ENCODE peak calls at places on chromosomes 1 and 21, in five cellular contexts. Z, U, N, J and F are unnamed samples.
A peak's percentile ranks its signal among the peaks of the same experiment; 100 is the strongest.

GRCh38 chr1:180131510-180131909 is 23.2 kb upstream of the QSOX1 start:
- DNase-seq in N (peak; percentile 95), U (peak; percentile 14), Z (no peak), J (no peak), F (no peak)

GRCh38 chr1:64848136-64848535 is 103.3 kb downstream of the RAVER2 start:
- DNase-seq in N (no peak), Z (no peak), U (no peak), J (no peak), F (no peak)

GRCh38 chr1:166839600-166840308 is 479 bp downstream of the POGK start:
- DNase-seq in U (peak; percentile 54), N (peak; percentile 24), Z (peak; percentile 60), J (peak; percentile 61), F (peak; percentile 87)

GRCh38 chr1:245197911-245198379 is 43.2 kb downstream of the KIF26B start:
- DNase-seq in J (no peak), N (no peak), Z (no peak), U (no peak), F (no peak)

GRCh38 chr1:56584910-56585528 is 5.7 kb upstream of the PLPP3 start:
- DNase-seq in J (no peak), Z (no peak), N (no peak), U (peak; percentile 16), F (no peak)

GRCh38 chr1:207711285-207711684 is 40.6 kb upstream of the CD46 start:
- DNase-seq in Z (no peak), J (no peak), U (peak; percentile 35), N (no peak), F (no peak)

GRCh38 chr1:198741744-198742143 is 102.9 kb downstream of the PTPRC start:
- DNase-seq in Z (no peak), U (no peak), N (no peak), J (no peak), F (no peak)

GRCh38 chr1:221159608-221160007 is 280.4 kb downstream of the HLX start:
- DNase-seq in J (no peak), Z (no peak), U (no peak), N (no peak), F (no peak)

GRCh38 chr1:240247899-240248298 is 156.2 kb downstream of the FMN2 start:
- DNase-seq in J (no peak), Z (no peak), N (no peak), U (no peak), F (no peak)

GRCh38 chr1:29259802-29260441 is 23.6 kb downstream of the PTPRU start:
- DNase-seq in N (no peak), Z (peak; percentile 68), U (peak; percentile 16), J (peak; percentile 67), F (no peak)

GRCh38 chr1:43445618-43446387 is 7.9 kb downstream of the HYI start:
- DNase-seq in Z (peak; percentile 13), N (no peak), J (no peak), U (no peak), F (peak; percentile 34)

GRCh38 chr1:17212487-17213121 is 7.7 kb downstream of the PADI1 start:
- DNase-seq in Z (peak; percentile 39), J (no peak), N (peak; percentile 28), U (peak; percentile 15), F (peak; percentile 88)

GRCh38 chr1:173478099-173478555 is 992 bp downstream of the PRDX6 start:
- DNase-seq in Z (peak; percentile 46), N (peak; percentile 67), U (peak; percentile 26), J (peak; percentile 50), F (peak; percentile 74)

GRCh38 chr1:145690587-145691558 is 16.3 kb downstream of the PDZK1 start:
- DNase-seq in U (peak; percentile 88), Z (peak; percentile 44), N (no peak), J (no peak), F (no peak)

GRCh38 chr1:63638471-63638870 is 45.3 kb downstream of the PGM1 start:
- DNase-seq in N (no peak), J (no peak), Z (no peak), U (no peak), F (no peak)

GRCh38 chr1:226378071-226378470 is 29.8 kb downstream of the PARP1 start:
- DNase-seq in N (no peak), J (no peak), Z (no peak), U (no peak), F (no peak)

GRCh38 chr21:42118901-42119300 is 47.8 kb downstream of the UMODL1 start:
- DNase-seq in U (peak; percentile 60), Z (no peak), N (no peak), J (no peak), F (peak; percentile 79)

GRCh38 chr1:87829360-87829759 is 500.7 kb downstream of the LMO4 start:
- DNase-seq in U (no peak), N (no peak), Z (no peak), J (no peak), F (no peak)

GRCh38 chr1:36764796-36765195 is 269.5 kb downstream of the GRIK3 start:
- DNase-seq in N (no peak), U (no peak), J (no peak), Z (no peak), F (no peak)

GRCh38 chr1:58710190-58710589 is 10.3 kb upstream of the MYSM1 start:
- DNase-seq in Z (no peak), J (no peak), U (no peak), N (no peak), F (no peak)

GRCh38 chr1:151825811-151826660 is 5.6 kb downstream of the RORC start:
- DNase-seq in J (no peak), U (no peak), Z (no peak), N (no peak), F (no peak)

GRCh38 chr21:32328595-32328994 is 29.9 kb downstream of the MRAP start:
- DNase-seq in N (no peak), U (no peak), J (no peak), Z (no peak), F (no peak)

GRCh38 chr1:178310685-178311105 is 186.1 kb downstream of the CLEC20A start:
- DNase-seq in J (no peak), Z (no peak), N (peak; percentile 14), U (peak; percentile 45), F (no peak)

GRCh38 chr21:41581592-41582228 is 73.8 kb upstream of the TMPRSS2 start:
- DNase-seq in N (no peak), J (no peak), U (no peak), Z (no peak), F (no peak)

GRCh38 chr1:223334156-223334555 is 29.8 kb downstream of the SUSD4 start:
- DNase-seq in J (no peak), Z (no peak), N (no peak), U (no peak), F (no peak)

DNA sequence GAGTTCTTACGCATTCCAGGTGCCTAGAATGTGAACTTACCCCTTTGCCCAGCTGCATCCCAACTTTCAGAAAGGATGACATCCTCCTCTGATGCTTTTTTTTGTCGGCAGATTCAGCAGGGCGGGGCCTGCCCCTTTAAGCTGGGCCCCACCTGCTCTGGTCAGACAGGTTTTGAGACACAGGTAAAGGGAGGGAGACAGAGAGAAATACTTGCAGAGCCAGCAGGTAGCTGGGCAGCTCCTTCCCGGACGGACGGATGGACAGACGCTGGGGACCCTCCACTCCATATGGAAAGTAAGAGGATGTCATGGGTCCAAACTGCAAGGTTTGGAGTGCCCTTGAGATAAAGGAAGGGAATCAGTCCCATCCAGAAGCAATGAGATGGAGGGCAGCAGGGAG is at the start of gene TMEM79:
- DNase-seq in J (no peak), U (no peak), Z (no peak), N (peak; percentile 6), F (no peak)
- H3K27ac ChIP-seq in J (peak within 1 kb of the TSS; percentile 92), U (peak within 1 kb of the TSS; percentile 90), Z (peak within 1 kb of the TSS; percentile 88), N (peak within 1 kb of the TSS; percentile 60), F (peak within 1 kb of the TSS; percentile 92)

DNA sequence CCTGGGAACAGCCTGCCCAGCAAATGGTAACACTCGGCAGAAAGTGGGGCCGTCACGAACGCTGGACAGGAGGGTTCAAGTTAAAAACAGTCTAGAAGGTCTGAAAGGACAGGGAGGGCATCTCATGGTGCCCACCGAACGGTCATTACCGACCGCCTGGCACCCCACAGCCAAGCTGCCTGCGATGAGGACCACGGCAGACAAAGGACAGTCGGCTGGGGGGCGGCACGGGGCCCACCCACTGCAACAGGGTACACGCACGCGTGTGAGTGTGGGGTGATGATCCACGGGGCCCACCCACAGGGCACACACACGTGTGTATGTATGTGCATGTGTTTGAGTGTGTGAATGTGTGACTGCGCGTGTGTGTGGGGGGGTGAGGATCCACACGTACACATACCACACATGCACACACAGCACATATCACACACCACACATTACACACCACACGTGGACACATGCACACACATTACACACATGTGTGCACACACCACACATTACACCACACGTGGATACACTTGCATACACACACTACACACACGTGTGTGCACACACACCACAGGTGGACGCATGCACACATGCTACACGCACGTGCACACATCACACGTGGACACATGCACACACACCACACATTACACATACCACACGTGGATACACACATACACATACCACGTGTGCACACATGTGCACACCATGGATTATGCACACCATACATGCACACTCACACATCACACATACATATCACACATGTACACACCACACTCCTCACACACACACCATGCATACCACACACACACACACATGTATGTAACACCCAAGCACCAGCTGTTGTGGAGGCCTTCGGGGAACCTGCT is 63.2 kb downstream of the SLC19A1 start:
- DNase-seq in N (no peak), U (no peak), J (no peak), Z (peak; percentile 28), F (peak; percentile 66)
- H3K4me1 ChIP-seq in N (peaks cover 4% of the 10 kb centered on the region), U (peaks cover 26% of the 10 kb centered on the region), J (peaks cover 16% of the 10 kb centered on the region), Z (no peaks in the 10 kb centered on the region), F (no peaks in the 10 kb centered on the region)

DNA sequence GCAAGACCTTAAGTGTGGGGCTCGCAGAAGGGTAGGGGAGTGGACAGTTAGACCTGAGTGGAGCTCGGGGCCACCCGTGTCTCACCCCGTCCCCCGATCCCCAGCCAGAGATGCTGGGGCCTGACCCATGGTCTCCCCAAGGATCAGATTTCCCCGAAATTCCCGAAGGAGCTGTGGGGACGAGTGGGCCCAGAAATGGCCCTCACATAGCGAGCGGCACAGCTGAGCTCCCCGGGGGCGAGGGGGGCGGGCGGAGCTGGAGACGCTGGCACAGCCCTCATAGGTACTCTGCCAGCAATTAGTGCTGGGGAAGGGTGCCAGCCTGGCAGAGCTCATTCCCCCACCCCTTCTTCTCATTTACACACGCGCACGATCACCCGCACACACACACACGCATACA is 9.2 kb downstream of the CASZ1 start:
- DNase-seq in U (no peak), Z (peak; percentile 18), N (no peak), J (no peak), F (peak; percentile 24)
- H3K27ac ChIP-seq in U (no peak overlapping the region), Z (no peak overlapping the region), N (no peak overlapping the region), J (peak overlapping the region; percentile 44), F (no peak overlapping the region)

GRCh38 chr1:46512135-46512791 is 22.6 kb downstream of the DMBX1 start:
- DNase-seq in J (no peak), Z (no peak), U (no peak), N (no peak), F (peak; percentile 73)

GRCh38 chr1:46509414-46509813 is 19.8 kb downstream of the DMBX1 start:
- DNase-seq in Z (no peak), U (no peak), N (no peak), J (no peak), F (peak; percentile 12)

GRCh38 chr1:46510341-46510997 is 20.8 kb downstream of the DMBX1 start:
- DNase-seq in N (no peak), J (no peak), U (no peak), Z (no peak), F (peak; percentile 34)

GRCh38 chr1:46512792-46513190 is 23.2 kb downstream of the DMBX1 start:
- DNase-seq in N (no peak), J (no peak), U (no peak), Z (no peak), F (peak; percentile 32)

DNA sequence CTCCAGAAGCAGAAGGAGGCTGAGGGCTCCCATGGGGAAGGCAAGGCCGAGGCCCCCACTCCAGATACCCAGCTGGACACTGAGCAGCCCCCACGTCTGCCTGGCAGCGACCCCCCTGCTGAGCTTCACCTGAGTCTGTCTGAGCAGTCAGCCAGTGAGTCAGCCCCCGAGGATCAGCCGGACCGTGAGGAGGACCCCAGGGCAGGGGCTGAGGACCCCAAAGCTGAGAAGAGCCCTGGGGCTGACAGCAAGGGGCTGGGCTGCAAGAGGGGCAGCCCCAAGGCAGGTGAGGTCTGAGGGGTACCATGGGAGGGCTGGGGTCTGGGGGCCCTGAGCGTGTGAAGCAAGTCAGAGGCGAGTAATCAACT is 21.3 kb downstream of the DMBX1 start:
- DNase-seq in N (no peak), U (no peak), J (no peak), Z (no peak), F (peak; percentile 43)
- H3K4me1 ChIP-seq in N (no peaks in the 10 kb centered on the region), U (no peaks in the 10 kb centered on the region), J (no peaks in the 10 kb centered on the region), Z (no peaks in the 10 kb centered on the region), F (no peaks in the 10 kb centered on the region)